ENCODE peak calls at places on chromosomes 4 and X, in four cellular contexts. D, J, E and G are unnamed samples.

GRCh38 chrX:23959781-23960180 is 52.0 kb downstream of the CXorf58 start:
- DNase-seq in D (no peak), J (no peak), E (no peak), G (no peak)

GRCh38 chr4:183449193-183449888 is 4.9 kb downstream of the CDKN2AIP start:
- DNase-seq in D (no peak), J (no peak), E (no peak), G (no peak)

GRCh38 chrX:106201502-106202178 is 33.5 kb downstream of the PWWP3B start:
- DNase-seq in D (no peak), J (no peak), E (no peak), G (no peak)

GRCh38 chrX:20372533-20372932 is 105.8 kb upstream of the RPS6KA3 start:
- DNase-seq in D (no peak), J (no peak), E (no peak), G (no peak)

GRCh38 chr4:38111024-38111423 is 150.8 kb downstream of the PTTG2 start:
- DNase-seq in D (no peak), J (no peak), E (no peak), G (no peak)

GRCh38 chr4:138609943-138610350 is 367.8 kb upstream of the SLC7A11 start:
- DNase-seq in D (no peak), J (no peak), E (no peak), G (no peak)

GRCh38 chrX:100609591-100609990 is 24.9 kb downstream of the TNMD start:
- DNase-seq in D (no peak), J (no peak), E (no peak), G (no peak)

GRCh38 chrX:97563531-97564133 is 679.9 kb downstream of the RPA4 start:
- DNase-seq in D (peak; percentile 31), J (no peak), E (peak; percentile 2), G (peak; percentile 0)

GRCh38 chr4:94410678-94411206 is 41.0 kb upstream of the PDLIM5 start:
- DNase-seq in D (no peak), J (no peak), E (no peak), G (no peak)

GRCh38 chr4:41155194-41155830 is 59.0 kb downstream of the APBB2 start:
- DNase-seq in D (no peak), J (no peak), E (no peak), G (no peak)

GRCh38 chr4:162015090-162015489 is 148.7 kb downstream of the FSTL5 start:
- DNase-seq in D (no peak), J (no peak), E (no peak), G (no peak)

GRCh38 chr4:25367004-25367621 is 9.9 kb upstream of the ANAPC4 start:
- DNase-seq in D (no peak), J (no peak), E (no peak), G (no peak)

GRCh38 chr4:48032721-48033120 is 16.1 kb downstream of the NIPAL1 start:
- DNase-seq in D (no peak), J (no peak), E (no peak), G (no peak)

GRCh38 chrX:153922932-153923857 is 2.9 kb downstream of the ARHGAP4 start:
- DNase-seq in D (peak; percentile 54), J (no peak), E (peak; percentile 22), G (peak; percentile 14)

GRCh38 chrX:79138658-79139241 is 5.7 kb upstream of the GPR174 start:
- DNase-seq in D (no peak), J (no peak), E (no peak), G (no peak)

GRCh38 chr4:116358633-116359222 is 726.6 kb downstream of the TRAM1L1 start:
- DNase-seq in D (no peak), J (no peak), E (no peak), G (no peak)

GRCh38 chr4:60992037-60992436 is 208.1 kb upstream of the ADGRL3 start:
- DNase-seq in D (no peak), J (no peak), E (no peak), G (peak; percentile 40)

GRCh38 chr4:141565379-141566089 is 70.8 kb upstream of the IL15 start:
- DNase-seq in D (no peak), J (no peak), E (no peak), G (no peak)

GRCh38 chr4:169311643-169312365 is 41.0 kb upstream of the SH3RF1 start:
- DNase-seq in D (no peak), J (no peak), E (no peak), G (no peak)

GRCh38 chrX:1516596-1517104 is 20.3 kb downstream of the P2RY8 start:
- DNase-seq in D (no peak), J (no peak), E (no peak), G (no peak)

GRCh38 chr4:45640281-45640680 is 483.6 kb downstream of the GABRG1 start:
- DNase-seq in D (no peak), J (no peak), E (no peak), G (no peak)

GRCh38 chrX:68072016-68072415 is 361.3 kb downstream of the OPHN1 start:
- DNase-seq in D (no peak), J (no peak), E (no peak), G (no peak)

GRCh38 chr4:128776794-128777216 is 32.7 kb upstream of the JADE1 start:
- DNase-seq in D (peak; percentile 45), J (no peak), E (no peak), G (no peak)

GRCh38 chrX:119168104-119168503 is 40.5 kb upstream of the KIAA1210 start:
- DNase-seq in D (no peak), J (no peak), E (no peak), G (no peak)

GRCh38 chr4:182764642-182765041 is 152.5 kb downstream of the DCTD start:
- DNase-seq in D (no peak), J (no peak), E (no peak), G (no peak)

GRCh38 chrX:2383735-2384134 is 117.0 kb downstream of the DHRSX start:
- DNase-seq in D (no peak), J (no peak), E (no peak), G (no peak)

GRCh38 chrX:17412692-17413091 is 37.7 kb downstream of the NHS start:
- DNase-seq in D (no peak), J (no peak), E (no peak), G (no peak)

GRCh38 chrX:9131066-9131465 is 97.1 kb upstream of the FAM9B start:
- DNase-seq in D (no peak), J (no peak), E (no peak), G (no peak)

GRCh38 chr4:175671491-175671934 is 140.6 kb downstream of the GPM6A start:
- DNase-seq in D (no peak), J (no peak), E (no peak), G (peak; percentile 80)

GRCh38 chr4:141645611-141646340 is 9.4 kb downstream of the IL15 start:
- DNase-seq in D (no peak), J (no peak), E (no peak), G (no peak)

GRCh38 chr4:95949808-95950207 is 109.9 kb downstream of the PDHA2 start:
- DNase-seq in D (no peak), J (no peak), E (no peak), G (no peak)

GRCh38 chr4:44725861-44726820 is at the start of gene GNPDA2:
- DNase-seq in D (peak; percentile 91), J (peak; percentile 11), E (peak; percentile 85), G (peak; percentile 82)

GRCh38 chrX:17164936-17165335 is 210.1 kb upstream of the NHS start:
- DNase-seq in D (no peak), J (no peak), E (no peak), G (no peak)

GRCh38 chrX:47358387-47359065 is 11.9 kb upstream of the ZNF157 start:
- DNase-seq in D (no peak), J (no peak), E (no peak), G (no peak)

GRCh38 chr4:18033111-18034085 is 11.8 kb upstream of the LCORL start:
- DNase-seq in D (no peak), J (no peak), E (no peak), G (no peak)

GRCh38 chr4:47203593-47203992 is 172.2 kb downstream of the GABRB1 start:
- DNase-seq in D (no peak), J (no peak), E (no peak), G (peak; percentile 45)

GRCh38 chrX:139543920-139544319 is 13.4 kb downstream of the F9 start:
- DNase-seq in D (no peak), J (no peak), E (no peak), G (no peak)